ENCODE peak calls at places on chromosomes 5 and 9, in seven cellular contexts. U is tibial nerve, V is ovary, B is esophagus squamous epithelium, M is IMR-90, T is thyroid gland, E is uterus. N is an unnamed sample. For H3K27me3, the result is how much of the 10 kb centered on the place peaks cover.

GRCh38 chr5:146818790-146819189 is 59.8 kb downstream of the PPP2R2B start:
- DNase-seq in U (no peak), V (no peak), B (no peak), M (no peak), T (no peak), E (no peak), N (no peak)

GRCh38 chr5:16502866-16503265 is 37.3 kb upstream of the ZNF622 start:
- DNase-seq in U (no peak), V (no peak), B (no peak), M (peak), T (no peak), E (no peak), N (no peak)

GRCh38 chr5:169542811-169543210 is 40.8 kb upstream of the SPDL1 start:
- DNase-seq in U (no peak), V (no peak), B (no peak), M (no peak), T (no peak), E (no peak), N (no peak)

GRCh38 chr5:54362434-54362833 is 52.1 kb upstream of the ARL15 start:
- DNase-seq in U (no peak), V (no peak), B (no peak), M (peak), T (no peak), E (no peak), N (no peak)

GRCh38 chr9:36276840-36277239 is 18.6 kb upstream of the GNE start:
- DNase-seq in U (no peak), V (no peak), B (no peak), M (peak), T (no peak), E (no peak), N (no peak)

GRCh38 chr9:20398511-20399338 is 223.6 kb downstream of the MLLT3 start:
- DNase-seq in U (no peak), V (no peak), B (no peak), M (no peak), T (peak), E (no peak), N (no peak)

GRCh38 chr5:82151622-82152021 is 126.5 kb downstream of the RPS23 start:
- DNase-seq in U (no peak), V (no peak), B (no peak), M (peak), T (no peak), E (no peak), N (no peak)

GRCh38 chr5:131394128-131394527 is 130.3 kb downstream of the CDC42SE2 start:
- DNase-seq in U (no peak), V (no peak), B (no peak), M (peak), T (peak), E (no peak), N (no peak)

GRCh38 chr5:145629047-145629446 is 206.1 kb downstream of the PRELID2 start:
- DNase-seq in U (no peak), V (no peak), B (no peak), M (no peak), T (no peak), E (no peak), N (no peak)

GRCh38 chr9:32015795-32016194 is 368.6 kb upstream of the ACO1 start:
- DNase-seq in U (no peak), V (no peak), B (no peak), M (no peak), T (no peak), E (no peak), N (no peak)

GRCh38 chr9:100375677-100376076 is 22.9 kb upstream of the TEX10 start:
- DNase-seq in U (no peak), V (no peak), B (no peak), M (no peak), T (no peak), E (no peak), N (no peak)

GRCh38 chr9:108640211-108640610 is 215.6 kb downstream of the ACTL7B start:
- DNase-seq in U (no peak), V (no peak), B (no peak), M (no peak), T (no peak), E (no peak), N (no peak)

GRCh38 chr5:37842048-37842447 is 2.2 kb upstream of the GDNF start:
- DNase-seq in U (no peak), V (no peak), B (no peak), M (no peak), T (no peak), E (no peak), N (no peak)

GRCh38 chr9:115162946-115163345 is 45.0 kb upstream of the TNC start:
- DNase-seq in U (no peak), V (no peak), B (no peak), M (no peak), T (no peak), E (no peak), N (no peak)

GRCh38 chr5:159902444-159903121 is 13.7 kb upstream of the ADRA1B start:
- DNase-seq in U (no peak), V (no peak), B (no peak), M (peak), T (no peak), E (no peak), N (no peak)

GRCh38 chr5:96961053-96961452 is 25.2 kb downstream of the LNPEP start:
- DNase-seq in U (no peak), V (no peak), B (no peak), M (no peak), T (no peak), E (no peak), N (no peak)

GRCh38 chr9:107425110-107426025 is 64.2 kb downstream of the KLF4 start:
- DNase-seq in U (peak), V (peak), B (no peak), M (peak), T (peak), E (peak), N (peak)

GRCh38 chr5:73977146-73977545 is 351.1 kb downstream of the ARHGEF28 start:
- DNase-seq in U (no peak), V (no peak), B (no peak), M (no peak), T (no peak), E (no peak), N (no peak)

GRCh38 chr5:77168187-77168883 is 42.1 kb upstream of the PDE8B start:
- DNase-seq in U (no peak), V (peak), B (no peak), M (peak), T (peak), E (peak), N (peak)

GRCh38 chr9:5518061-5518936 is 8.0 kb downstream of the PDCD1LG2 start:
- DNase-seq in U (no peak), V (no peak), B (no peak), M (no peak), T (no peak), E (no peak), N (no peak)

GRCh38 chr5:144102361-144102760 is 68.1 kb downstream of the YIPF5 start:
- DNase-seq in U (no peak), V (no peak), B (no peak), M (peak), T (no peak), E (no peak), N (no peak)

DNA sequence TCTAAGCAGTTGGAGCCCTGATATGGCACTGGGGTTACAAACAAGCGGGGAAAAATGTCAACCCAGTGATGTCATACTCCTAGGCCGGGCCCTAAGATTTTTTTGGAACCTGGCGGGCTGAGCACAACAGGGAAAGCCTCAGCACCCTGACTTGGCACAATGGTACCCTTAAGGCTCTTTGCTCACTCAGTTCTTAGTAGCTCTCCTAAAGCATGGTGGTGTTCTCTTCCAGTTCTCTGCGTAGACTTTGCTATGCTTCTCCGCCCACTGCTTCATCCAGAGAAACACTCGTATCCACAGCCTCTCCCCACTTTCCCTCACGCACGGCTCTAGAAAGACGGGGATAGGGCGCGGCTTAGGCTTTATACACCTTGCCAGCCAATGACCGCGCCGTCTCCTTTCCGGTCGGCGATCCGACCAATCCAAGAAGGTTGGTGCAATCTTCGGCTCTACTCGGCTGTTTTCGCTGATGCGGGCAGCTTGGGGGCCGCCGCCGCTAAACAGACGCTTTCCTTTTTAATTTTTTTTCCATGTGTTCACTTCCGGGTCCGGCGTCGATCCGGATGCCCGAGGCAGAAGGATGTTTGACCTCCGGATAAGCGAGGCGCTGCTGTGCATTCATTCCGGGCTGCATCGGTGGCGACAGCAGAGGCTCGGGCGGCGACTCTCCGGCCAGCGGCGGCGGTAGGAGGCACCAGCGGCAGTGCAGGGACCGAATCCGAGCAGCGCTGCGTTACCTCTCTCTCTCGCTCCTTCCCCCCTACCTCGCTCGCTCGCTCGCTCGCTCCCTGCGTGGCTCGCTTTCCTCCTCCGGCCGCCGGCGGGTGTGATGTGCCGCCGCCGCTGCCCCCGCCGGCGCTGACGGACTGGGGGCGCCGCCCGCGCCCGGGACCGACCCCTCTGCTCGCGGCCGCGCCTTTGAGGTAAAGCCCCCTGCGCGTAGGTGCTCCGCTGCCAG is at the start of gene CSNK1G3:
- DNase-seq in U (peak), V (peak), B (peak), M (peak), T (peak), E (peak), N (peak)
- H3K27ac ChIP-seq in U (peak), V (peak), B (peak), M (peak), T (peak), E (peak), N (peak)

GRCh38 chr5:178286226-178287090 is 53.9 kb upstream of the PHYKPL start:
- DNase-seq in U (no peak), V (no peak), B (no peak), M (no peak), T (no peak), E (no peak), N (no peak)

GRCh38 chr5:178287091-178287790 is 54.6 kb upstream of the PHYKPL start:
- DNase-seq in U (no peak), V (no peak), B (no peak), M (no peak), T (peak), E (no peak), N (no peak)

GRCh38 chr5:178289438-178289837 is 56.8 kb upstream of the PHYKPL start:
- DNase-seq in U (no peak), V (no peak), B (no peak), M (no peak), T (peak), E (no peak), N (no peak)

GRCh38 chr5:178288373-178289368 is 56.1 kb upstream of the PHYKPL start:
- DNase-seq in U (no peak), V (no peak), B (no peak), M (no peak), T (peak), E (no peak), N (no peak)

DNA sequence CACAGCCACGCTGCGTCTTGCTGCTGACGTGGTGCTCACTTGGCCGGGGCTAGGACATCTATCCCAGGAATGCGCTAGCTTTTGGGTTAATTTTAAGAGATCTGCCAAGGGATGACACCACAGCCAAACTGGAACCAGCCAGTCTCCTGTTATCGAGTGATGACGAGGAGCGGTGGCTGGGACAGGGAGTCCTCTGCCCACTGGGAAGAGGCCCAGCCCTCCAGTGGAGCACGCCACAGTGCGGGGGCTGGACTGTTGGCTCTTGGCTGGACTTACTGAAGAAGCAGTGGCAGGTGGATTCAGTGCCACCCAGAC is 55.1 kb upstream of the PHYKPL start:
- DNase-seq in U (no peak), V (no peak), B (no peak), M (no peak), T (peak), E (no peak), N (no peak)
- H3K27me3 ChIP-seq in U (under half), V (under half), B (half or more), M (under half), T (under half), E (under half), N (under half)

DNA sequence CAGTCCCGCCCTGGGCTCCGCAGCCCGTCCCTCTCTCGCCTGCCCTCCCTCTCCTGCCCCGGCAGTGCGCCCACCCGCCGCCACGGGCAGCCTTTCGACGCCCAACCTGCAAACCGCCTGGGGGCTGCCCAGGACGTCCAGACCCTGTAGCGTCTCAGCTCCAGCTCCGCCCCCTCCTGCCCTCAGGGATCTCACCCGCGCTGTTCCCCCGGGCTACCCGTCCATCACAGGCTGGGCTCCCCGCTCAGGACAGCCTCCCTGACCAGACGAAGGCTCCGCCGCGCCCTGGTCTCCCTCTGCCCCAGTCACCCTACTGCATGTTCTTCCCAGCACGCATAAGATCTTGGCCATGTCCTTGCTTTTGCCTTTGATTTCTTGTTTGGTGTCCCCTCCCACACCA is 1.4 kb downstream of the RASGEF1C start:
- DNase-seq in U (no peak), V (no peak), B (no peak), M (no peak), T (no peak), E (no peak), N (no peak)
- TF ChIP-seq POLR2A in U (no peak), V (no peak), B (no peak), M (no peak), T (no peak), E (no peak), N (no peak)

DNA sequence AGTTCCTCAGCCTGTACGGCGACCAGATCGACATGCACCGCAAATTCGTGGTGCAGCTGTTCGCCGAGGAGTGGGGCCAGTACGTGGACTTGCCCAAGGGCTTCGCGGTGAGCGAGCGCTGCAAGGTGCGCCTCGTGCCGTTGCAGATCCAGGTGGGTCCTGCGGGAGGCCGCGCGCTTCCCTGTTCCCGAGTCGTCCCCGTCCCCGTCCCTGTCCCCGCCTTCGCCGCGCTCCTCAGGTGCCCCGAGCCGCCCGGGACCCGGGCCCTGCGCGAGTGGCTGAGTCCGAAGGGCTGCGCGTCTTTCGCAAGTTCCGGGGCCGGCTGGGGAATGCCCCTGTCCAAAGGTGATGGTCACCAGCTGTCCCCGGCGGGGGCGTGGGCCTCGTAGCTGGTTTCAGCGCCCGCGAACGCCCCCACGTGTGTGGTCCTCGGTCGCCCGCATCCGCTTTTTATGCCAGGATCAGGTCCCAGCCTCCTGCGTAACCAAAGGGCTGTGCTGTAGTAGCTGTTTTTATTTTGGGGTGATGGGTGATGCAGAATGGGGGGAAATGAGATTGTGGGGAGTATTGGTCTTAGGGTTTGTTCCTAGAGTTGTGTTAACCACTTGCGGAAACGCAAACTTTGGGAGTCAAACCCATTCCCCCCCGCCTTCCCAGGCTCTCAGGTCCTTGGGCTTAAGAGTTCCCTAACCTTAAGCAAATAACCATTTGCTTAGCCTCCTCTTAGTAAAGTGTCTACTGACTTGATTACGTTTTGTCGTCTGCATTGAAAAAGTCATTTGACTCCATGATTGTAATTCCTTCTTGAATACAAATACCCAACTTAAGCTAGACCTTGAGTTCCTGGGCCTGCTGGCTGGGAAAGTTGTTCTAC is 612 bp downstream of the ISOC1 start:
- DNase-seq in U (peak), V (peak), B (peak), M (peak), T (peak), E (peak), N (peak)
- H3K27ac ChIP-seq in U (peak), V (peak), B (peak), M (peak), T (peak), E (peak), N (peak)

GRCh38 chr5:581941-582340 is 30.2 kb upstream of the CEP72 start:
- DNase-seq in U (no peak), V (no peak), B (no peak), M (no peak), T (no peak), E (no peak), N (no peak)
- H3K27me3 ChIP-seq in U (under half), V (under half), B (half or more), M (under half), T (under half), E (under half), N (under half)

GRCh38 chr9:137178939-137179630 is 7.2 kb upstream of the TMEM210 start:
- DNase-seq in U (no peak), V (no peak), B (no peak), M (no peak), T (no peak), E (no peak), N (no peak)
- TF ChIP-seq POLR2A in U (no peak), V (no peak), B (no peak), M (no peak), T (no peak), E (no peak), N (no peak)

GRCh38 chr9:33506626-33507370 is 17.3 kb upstream of the ANKRD18B start:
- DNase-seq in U (no peak), V (no peak), B (no peak), M (peak), T (peak), E (no peak), N (peak)
- H3K27ac ChIP-seq in U (no peak), V (no peak), B (no peak), M (peak), T (peak), E (peak), N (peak)